ENCODE peak calls at places on chromosomes 13 and 19, in seven cellular contexts. One of them, this sample, is unnamed.
A peak's percentile ranks its signal among the peaks of the same experiment; 100 is the strongest.

GRCh38 chr13:25732146-25732865 is 319.5 kb downstream of the SHISA2 start:
- DNase-seq in HL-60: no peak
- DNase-seq in CD8-positive, alpha-beta T cell: no peak
- DNase-seq in upper lobe of right lung: no peak
- DNase-seq in endodermal cell: no peak
- DNase-seq in caudate nucleus: no peak
- DNase-seq in tibial nerve: no peak
- DNase-seq in this sample: no peak

GRCh38 chr13:29270536-29271045 is 324.9 kb downstream of the SLC7A1 start:
- DNase-seq in HL-60: no peak
- DNase-seq in CD8-positive, alpha-beta T cell: no peak
- DNase-seq in upper lobe of right lung: no peak
- DNase-seq in endodermal cell: no peak
- DNase-seq in caudate nucleus: no peak
- DNase-seq in tibial nerve: no peak
- DNase-seq in this sample: no peak

GRCh38 chr13:98796798-98797197 is 44.3 kb upstream of the SLC15A1 start:
- DNase-seq in HL-60: no peak
- DNase-seq in CD8-positive, alpha-beta T cell: no peak
- DNase-seq in upper lobe of right lung: no peak
- DNase-seq in endodermal cell: no peak
- DNase-seq in caudate nucleus: no peak
- DNase-seq in tibial nerve: no peak
- DNase-seq in this sample: no peak

GRCh38 chr13:55106509-55106908 is 2034.2 kb upstream of the PRR20A start:
- DNase-seq in HL-60: no peak
- DNase-seq in CD8-positive, alpha-beta T cell: no peak
- DNase-seq in upper lobe of right lung: no peak
- DNase-seq in endodermal cell: no peak
- DNase-seq in caudate nucleus: no peak
- DNase-seq in tibial nerve: no peak
- DNase-seq in this sample: no peak

GRCh38 chr13:99377641-99378040 is 70.4 kb upstream of the GPR183 start:
- DNase-seq in HL-60: no peak
- DNase-seq in CD8-positive, alpha-beta T cell: peak; percentile 3
- DNase-seq in upper lobe of right lung: no peak
- DNase-seq in endodermal cell: peak; percentile 38
- DNase-seq in caudate nucleus: no peak
- DNase-seq in tibial nerve: no peak
- DNase-seq in this sample: no peak

GRCh38 chr13:105343134-105343806 is 1192.2 kb downstream of the EFNB2 start:
- DNase-seq in HL-60: no peak
- DNase-seq in CD8-positive, alpha-beta T cell: no peak
- DNase-seq in upper lobe of right lung: no peak
- DNase-seq in endodermal cell: no peak
- DNase-seq in caudate nucleus: no peak
- DNase-seq in tibial nerve: no peak
- DNase-seq in this sample: no peak

GRCh38 chr13:110478405-110479214 is 82.9 kb downstream of the RAB20 start:
- DNase-seq in HL-60: no peak
- DNase-seq in CD8-positive, alpha-beta T cell: no peak
- DNase-seq in upper lobe of right lung: no peak
- DNase-seq in endodermal cell: no peak
- DNase-seq in caudate nucleus: no peak
- DNase-seq in tibial nerve: no peak
- DNase-seq in this sample: no peak

GRCh38 chr13:21734961-21735360 is 64.1 kb downstream of the FGF9 start:
- DNase-seq in HL-60: no peak
- DNase-seq in CD8-positive, alpha-beta T cell: no peak
- DNase-seq in upper lobe of right lung: no peak
- DNase-seq in endodermal cell: no peak
- DNase-seq in caudate nucleus: no peak
- DNase-seq in tibial nerve: no peak
- DNase-seq in this sample: no peak

GRCh38 chr13:26953273-26953672 is 192.7 kb upstream of the GPR12 start:
- DNase-seq in HL-60: no peak
- DNase-seq in CD8-positive, alpha-beta T cell: no peak
- DNase-seq in upper lobe of right lung: no peak
- DNase-seq in endodermal cell: no peak
- DNase-seq in caudate nucleus: no peak
- DNase-seq in tibial nerve: no peak
- DNase-seq in this sample: no peak

GRCh38 chr13:100875392-100876043 is 200.9 kb upstream of the TMTC4 start:
- DNase-seq in HL-60: no peak
- DNase-seq in CD8-positive, alpha-beta T cell: no peak
- DNase-seq in upper lobe of right lung: no peak
- DNase-seq in endodermal cell: no peak
- DNase-seq in caudate nucleus: no peak
- DNase-seq in tibial nerve: no peak
- DNase-seq in this sample: no peak

GRCh38 chr19:50414850-50415660 is 3.7 kb upstream of the SPIB start:
- DNase-seq in HL-60: peak; percentile 66
- DNase-seq in CD8-positive, alpha-beta T cell: peak; percentile 79
- DNase-seq in upper lobe of right lung: peak; percentile 92
- DNase-seq in endodermal cell: peak; percentile 97
- DNase-seq in caudate nucleus: peak; percentile 32
- DNase-seq in tibial nerve: peak; percentile 63
- DNase-seq in this sample: peak; percentile 59

GRCh38 chr13:40164137-40164536 is 502.3 kb downstream of the FOXO1 start:
- DNase-seq in HL-60: no peak
- DNase-seq in CD8-positive, alpha-beta T cell: no peak
- DNase-seq in upper lobe of right lung: no peak
- DNase-seq in endodermal cell: no peak
- DNase-seq in caudate nucleus: no peak
- DNase-seq in tibial nerve: no peak
- DNase-seq in this sample: no peak

GRCh38 chr13:43193789-43194188 is 170.4 kb downstream of the DNAJC15 start:
- DNase-seq in HL-60: no peak
- DNase-seq in CD8-positive, alpha-beta T cell: no peak
- DNase-seq in upper lobe of right lung: no peak
- DNase-seq in endodermal cell: no peak
- DNase-seq in caudate nucleus: no peak
- DNase-seq in tibial nerve: no peak
- DNase-seq in this sample: no peak

GRCh38 chr19:3691726-3692125 is 8.5 kb downstream of the PIP5K1C start:
- DNase-seq in HL-60: no peak
- DNase-seq in CD8-positive, alpha-beta T cell: no peak
- DNase-seq in upper lobe of right lung: no peak
- DNase-seq in endodermal cell: no peak
- DNase-seq in caudate nucleus: no peak
- DNase-seq in tibial nerve: no peak
- DNase-seq in this sample: no peak
- H3K27ac ChIP-seq in HL-60: no peak overlapping the region
- H3K27ac ChIP-seq in CD8-positive, alpha-beta T cell: no peak overlapping the region
- H3K27ac ChIP-seq in upper lobe of right lung: no peak overlapping the region
- H3K27ac ChIP-seq in endodermal cell: no peak overlapping the region
- H3K27ac ChIP-seq in caudate nucleus: no peak overlapping the region
- H3K27ac ChIP-seq in tibial nerve: no peak overlapping the region
- H3K27ac ChIP-seq in this sample: no peak overlapping the region

GRCh38 chr19:11698231-11698630 is 40.5 kb downstream of the ZNF823 start:
- DNase-seq in HL-60: no peak
- DNase-seq in CD8-positive, alpha-beta T cell: no peak
- DNase-seq in upper lobe of right lung: no peak
- DNase-seq in endodermal cell: no peak
- DNase-seq in caudate nucleus: no peak
- DNase-seq in tibial nerve: no peak
- DNase-seq in this sample: no peak

GRCh38 chr19:11697284-11697855 is 41.4 kb downstream of the ZNF823 start:
- DNase-seq in HL-60: no peak
- DNase-seq in CD8-positive, alpha-beta T cell: no peak
- DNase-seq in upper lobe of right lung: no peak
- DNase-seq in endodermal cell: no peak
- DNase-seq in caudate nucleus: no peak
- DNase-seq in tibial nerve: no peak
- DNase-seq in this sample: no peak

GRCh38 chr19:11692127-11692790 is 46.5 kb downstream of the ZNF823 start:
- DNase-seq in HL-60: no peak
- DNase-seq in CD8-positive, alpha-beta T cell: no peak
- DNase-seq in upper lobe of right lung: no peak
- DNase-seq in endodermal cell: no peak
- DNase-seq in caudate nucleus: no peak
- DNase-seq in tibial nerve: no peak
- DNase-seq in this sample: no peak

GRCh38 chr19:11694533-11695439 is 44.0 kb downstream of the ZNF823 start:
- DNase-seq in HL-60: no peak
- DNase-seq in CD8-positive, alpha-beta T cell: peak; percentile 74
- DNase-seq in upper lobe of right lung: peak; percentile 96
- DNase-seq in endodermal cell: peak; percentile 99
- DNase-seq in caudate nucleus: peak; percentile 88
- DNase-seq in tibial nerve: peak; percentile 99
- DNase-seq in this sample: peak; percentile 96

DNA sequence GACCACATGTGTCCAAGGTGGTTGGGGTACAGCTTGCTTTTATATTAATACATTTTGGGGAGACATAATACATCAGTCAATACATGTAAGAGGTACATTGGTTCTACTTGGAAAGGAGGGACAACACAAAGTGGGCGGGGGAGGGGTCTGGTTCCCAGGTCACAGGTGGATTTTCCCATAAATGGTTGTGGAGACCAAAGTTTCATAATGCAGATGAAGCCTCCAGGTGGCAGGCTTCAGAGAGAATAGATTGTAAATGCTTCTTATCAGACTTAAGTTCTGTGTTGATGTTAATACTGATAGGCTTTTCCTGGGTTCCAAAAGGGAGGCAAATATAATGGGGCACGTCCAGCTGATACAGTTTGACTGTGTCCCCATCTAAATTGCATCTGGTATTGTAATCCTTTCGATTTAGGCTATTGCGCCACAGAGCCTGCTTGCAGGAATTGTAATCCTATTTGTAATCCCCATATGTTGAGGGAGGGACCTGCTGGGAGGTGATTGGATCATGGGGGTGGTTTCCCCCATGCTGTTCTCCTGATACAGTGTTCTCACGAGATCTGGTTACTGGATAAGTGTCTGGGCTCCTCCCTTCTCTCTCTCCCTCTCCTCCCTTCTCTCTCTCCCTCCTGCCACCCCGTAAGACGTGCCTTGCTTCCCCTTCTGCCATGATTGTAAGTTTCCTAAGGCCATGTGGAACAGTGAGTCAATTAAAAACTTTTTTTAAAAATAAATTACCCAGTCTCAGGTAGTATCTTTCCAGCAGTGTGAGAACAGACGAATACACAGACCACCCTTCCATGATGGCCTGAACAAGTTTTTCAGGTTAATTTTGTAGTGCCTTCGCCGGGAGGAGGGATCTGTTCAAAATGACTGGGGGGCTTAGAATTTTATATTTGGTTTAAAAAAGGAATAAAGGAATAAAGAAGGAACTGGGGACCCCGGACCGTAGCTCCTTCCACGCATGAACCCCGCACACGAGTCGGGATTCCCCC is 44.9 kb downstream of the ZNF823 start:
- DNase-seq in HL-60: no peak
- DNase-seq in CD8-positive, alpha-beta T cell: no peak
- DNase-seq in upper lobe of right lung: no peak
- DNase-seq in endodermal cell: peak; percentile 84
- DNase-seq in caudate nucleus: no peak
- DNase-seq in tibial nerve: no peak
- DNase-seq in this sample: no peak
- H3K27ac ChIP-seq in HL-60: peak overlapping the region; percentile 43
- H3K27ac ChIP-seq in CD8-positive, alpha-beta T cell: no peak overlapping the region
- H3K27ac ChIP-seq in upper lobe of right lung: peak overlapping the region; percentile 8
- H3K27ac ChIP-seq in endodermal cell: no peak overlapping the region
- H3K27ac ChIP-seq in caudate nucleus: no peak overlapping the region
- H3K27ac ChIP-seq in tibial nerve: peak overlapping the region; percentile 74
- H3K27ac ChIP-seq in this sample: no peak overlapping the region

GRCh38 chr19:18158471-18158870 is 5.5 kb downstream of the PIK3R2 start:
- DNase-seq in HL-60: no peak
- DNase-seq in CD8-positive, alpha-beta T cell: no peak
- DNase-seq in upper lobe of right lung: no peak
- DNase-seq in endodermal cell: no peak
- DNase-seq in caudate nucleus: no peak
- DNase-seq in tibial nerve: no peak
- DNase-seq in this sample: no peak

GRCh38 chr19:18155095-18156087 is 2.4 kb downstream of the PIK3R2 start:
- DNase-seq in HL-60: no peak
- DNase-seq in CD8-positive, alpha-beta T cell: no peak
- DNase-seq in upper lobe of right lung: no peak
- DNase-seq in endodermal cell: no peak
- DNase-seq in caudate nucleus: no peak
- DNase-seq in tibial nerve: no peak
- DNase-seq in this sample: no peak

GRCh38 chr19:18157465-18158063 is 4.6 kb downstream of the PIK3R2 start:
- DNase-seq in HL-60: no peak
- DNase-seq in CD8-positive, alpha-beta T cell: no peak
- DNase-seq in upper lobe of right lung: no peak
- DNase-seq in endodermal cell: peak; percentile 72
- DNase-seq in caudate nucleus: peak; percentile 65
- DNase-seq in tibial nerve: no peak
- DNase-seq in this sample: no peak

GRCh38 chr19:18156268-18156667 is 3.3 kb downstream of the PIK3R2 start:
- DNase-seq in HL-60: no peak
- DNase-seq in CD8-positive, alpha-beta T cell: no peak
- DNase-seq in upper lobe of right lung: no peak
- DNase-seq in endodermal cell: no peak
- DNase-seq in caudate nucleus: no peak
- DNase-seq in tibial nerve: no peak
- DNase-seq in this sample: no peak

GRCh38 chr19:18156841-18157464 is 4.0 kb downstream of the PIK3R2 start:
- DNase-seq in HL-60: no peak
- DNase-seq in CD8-positive, alpha-beta T cell: no peak
- DNase-seq in upper lobe of right lung: peak; percentile 95
- DNase-seq in endodermal cell: no peak
- DNase-seq in caudate nucleus: peak; percentile 46
- DNase-seq in tibial nerve: peak; percentile 55
- DNase-seq in this sample: peak; percentile 90
- H3K27ac ChIP-seq in HL-60: no peak overlapping the region
- H3K27ac ChIP-seq in CD8-positive, alpha-beta T cell: no peak overlapping the region
- H3K27ac ChIP-seq in upper lobe of right lung: peak overlapping the region; percentile 65
- H3K27ac ChIP-seq in endodermal cell: peak overlapping the region; percentile 66
- H3K27ac ChIP-seq in caudate nucleus: peak overlapping the region; percentile 88
- H3K27ac ChIP-seq in tibial nerve: peak overlapping the region; percentile 90
- H3K27ac ChIP-seq in this sample: peak overlapping the region; percentile 89

DNA sequence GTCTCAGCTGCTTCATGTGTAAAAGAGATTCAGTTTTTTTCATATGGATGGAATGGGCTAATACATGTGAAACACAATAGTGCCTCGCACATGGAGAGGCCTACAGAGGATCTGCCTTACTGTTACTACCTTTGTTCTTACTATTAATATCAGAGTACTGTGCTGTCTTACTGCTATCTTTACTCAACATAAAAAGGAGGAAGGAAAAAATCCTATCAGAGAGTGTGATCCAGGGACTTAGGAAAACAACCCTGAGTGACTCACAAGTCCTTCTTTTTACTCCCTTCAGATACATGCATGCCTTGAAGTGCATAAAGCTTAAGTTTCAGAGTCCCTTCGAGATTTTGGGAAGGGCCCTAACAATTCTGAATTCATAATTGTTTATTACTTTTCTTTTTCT is 136.8 kb downstream of the TBC1D4 start:
- DNase-seq in HL-60: no peak
- DNase-seq in CD8-positive, alpha-beta T cell: no peak
- DNase-seq in upper lobe of right lung: no peak
- DNase-seq in endodermal cell: no peak
- DNase-seq in caudate nucleus: no peak
- DNase-seq in tibial nerve: no peak
- DNase-seq in this sample: no peak
- H3K27ac ChIP-seq in HL-60: no peak overlapping the region
- H3K27ac ChIP-seq in CD8-positive, alpha-beta T cell: no peak overlapping the region
- H3K27ac ChIP-seq in upper lobe of right lung: no peak overlapping the region
- H3K27ac ChIP-seq in endodermal cell: no peak overlapping the region
- H3K27ac ChIP-seq in caudate nucleus: no peak overlapping the region
- H3K27ac ChIP-seq in tibial nerve: no peak overlapping the region
- H3K27ac ChIP-seq in this sample: no peak overlapping the region

This sample was measured in heart right ventricle.